ENCODE peak calls at places on chromosomes 13 and 19, in nine cellular contexts. One of them, this sample, is unnamed.

GRCh38 chr13:32471187-32471922 is 43.4 kb upstream of the N4BP2L1 start:
- ATAC-seq in mucosa of descending colon: no peak
- ATAC-seq in naive thymus-derived CD8-positive, alpha-beta T cell: no peak
- ATAC-seq in activated CD8-positive, alpha-beta T cell treated with anti-CD3 and anti-CD28 coated beads for 36 hours: no peak
- ATAC-seq in stimulated activated naive CD8-positive, alpha-beta T cell treated with anti-CD3 and anti-CD28 coated beads, Interleukin-15, amount 100 ng/mL, for 72 hours: no peak
- ATAC-seq in memory B cell: no peak
- ATAC-seq in T-cell: no peak
- ATAC-seq in psoas muscle: peak
- ATAC-seq in CD4-positive, alpha-beta T cell: no peak
- ATAC-seq in this sample: peak

GRCh38 chr13:77545626-77546412 is 10.3 kb downstream of the SCEL start:
- ATAC-seq in mucosa of descending colon: no peak
- ATAC-seq in naive thymus-derived CD8-positive, alpha-beta T cell: no peak
- ATAC-seq in activated CD8-positive, alpha-beta T cell treated with anti-CD3 and anti-CD28 coated beads for 36 hours: no peak
- ATAC-seq in stimulated activated naive CD8-positive, alpha-beta T cell treated with anti-CD3 and anti-CD28 coated beads, Interleukin-15, amount 100 ng/mL, for 72 hours: no peak
- ATAC-seq in memory B cell: no peak
- ATAC-seq in T-cell: no peak
- ATAC-seq in psoas muscle: no peak
- ATAC-seq in CD4-positive, alpha-beta T cell: no peak
- ATAC-seq in this sample: peak

GRCh38 chr19:53824134-53824611 is at the start of gene NLRP12:
- ATAC-seq in mucosa of descending colon: peak
- ATAC-seq in naive thymus-derived CD8-positive, alpha-beta T cell: no peak
- ATAC-seq in activated CD8-positive, alpha-beta T cell treated with anti-CD3 and anti-CD28 coated beads for 36 hours: no peak
- ATAC-seq in stimulated activated naive CD8-positive, alpha-beta T cell treated with anti-CD3 and anti-CD28 coated beads, Interleukin-15, amount 100 ng/mL, for 72 hours: no peak
- ATAC-seq in memory B cell: no peak
- ATAC-seq in T-cell: no peak
- ATAC-seq in psoas muscle: no peak
- ATAC-seq in CD4-positive, alpha-beta T cell: no peak
- ATAC-seq in this sample: no peak

GRCh38 chr13:49411353-49411752 is 32.5 kb downstream of the CAB39L start:
- ATAC-seq in mucosa of descending colon: no peak
- ATAC-seq in naive thymus-derived CD8-positive, alpha-beta T cell: no peak
- ATAC-seq in activated CD8-positive, alpha-beta T cell treated with anti-CD3 and anti-CD28 coated beads for 36 hours: no peak
- ATAC-seq in stimulated activated naive CD8-positive, alpha-beta T cell treated with anti-CD3 and anti-CD28 coated beads, Interleukin-15, amount 100 ng/mL, for 72 hours: no peak
- ATAC-seq in memory B cell: no peak
- ATAC-seq in T-cell: no peak
- ATAC-seq in psoas muscle: no peak
- ATAC-seq in CD4-positive, alpha-beta T cell: no peak
- ATAC-seq in this sample: no peak

GRCh38 chr13:112575295-112575622 is 12.7 kb downstream of the TUBGCP3 start:
- ATAC-seq in mucosa of descending colon: no peak
- ATAC-seq in naive thymus-derived CD8-positive, alpha-beta T cell: no peak
- ATAC-seq in activated CD8-positive, alpha-beta T cell treated with anti-CD3 and anti-CD28 coated beads for 36 hours: no peak
- ATAC-seq in stimulated activated naive CD8-positive, alpha-beta T cell treated with anti-CD3 and anti-CD28 coated beads, Interleukin-15, amount 100 ng/mL, for 72 hours: no peak
- ATAC-seq in memory B cell: no peak
- ATAC-seq in T-cell: no peak
- ATAC-seq in psoas muscle: peak
- ATAC-seq in CD4-positive, alpha-beta T cell: no peak
- ATAC-seq in this sample: no peak

GRCh38 chr13:60448907-60449510 is 52.0 kb downstream of the TDRD3 start:
- ATAC-seq in mucosa of descending colon: peak
- ATAC-seq in naive thymus-derived CD8-positive, alpha-beta T cell: no peak
- ATAC-seq in activated CD8-positive, alpha-beta T cell treated with anti-CD3 and anti-CD28 coated beads for 36 hours: peak
- ATAC-seq in stimulated activated naive CD8-positive, alpha-beta T cell treated with anti-CD3 and anti-CD28 coated beads, Interleukin-15, amount 100 ng/mL, for 72 hours: no peak
- ATAC-seq in memory B cell: no peak
- ATAC-seq in T-cell: no peak
- ATAC-seq in psoas muscle: peak
- ATAC-seq in CD4-positive, alpha-beta T cell: peak
- ATAC-seq in this sample: no peak

GRCh38 chr19:17306285-17306714 is 628 bp downstream of the MRPL34 start:
- ATAC-seq in mucosa of descending colon: no peak
- ATAC-seq in naive thymus-derived CD8-positive, alpha-beta T cell: no peak
- ATAC-seq in activated CD8-positive, alpha-beta T cell treated with anti-CD3 and anti-CD28 coated beads for 36 hours: no peak
- ATAC-seq in stimulated activated naive CD8-positive, alpha-beta T cell treated with anti-CD3 and anti-CD28 coated beads, Interleukin-15, amount 100 ng/mL, for 72 hours: no peak
- ATAC-seq in memory B cell: no peak
- ATAC-seq in T-cell: no peak
- ATAC-seq in psoas muscle: no peak
- ATAC-seq in CD4-positive, alpha-beta T cell: no peak
- ATAC-seq in this sample: no peak

GRCh38 chr19:55116232-55117062 is 990 bp downstream of the PPP1R12C start:
- ATAC-seq in mucosa of descending colon: peak
- ATAC-seq in naive thymus-derived CD8-positive, alpha-beta T cell: peak
- ATAC-seq in activated CD8-positive, alpha-beta T cell treated with anti-CD3 and anti-CD28 coated beads for 36 hours: peak
- ATAC-seq in stimulated activated naive CD8-positive, alpha-beta T cell treated with anti-CD3 and anti-CD28 coated beads, Interleukin-15, amount 100 ng/mL, for 72 hours: peak
- ATAC-seq in memory B cell: no peak
- ATAC-seq in T-cell: no peak
- ATAC-seq in psoas muscle: peak
- ATAC-seq in CD4-positive, alpha-beta T cell: peak
- ATAC-seq in this sample: peak

GRCh38 chr19:42494321-42494720 is 34.0 kb downstream of the CEACAM1 start:
- ATAC-seq in mucosa of descending colon: no peak
- ATAC-seq in naive thymus-derived CD8-positive, alpha-beta T cell: no peak
- ATAC-seq in activated CD8-positive, alpha-beta T cell treated with anti-CD3 and anti-CD28 coated beads for 36 hours: no peak
- ATAC-seq in stimulated activated naive CD8-positive, alpha-beta T cell treated with anti-CD3 and anti-CD28 coated beads, Interleukin-15, amount 100 ng/mL, for 72 hours: no peak
- ATAC-seq in memory B cell: no peak
- ATAC-seq in T-cell: no peak
- ATAC-seq in psoas muscle: no peak
- ATAC-seq in CD4-positive, alpha-beta T cell: no peak
- ATAC-seq in this sample: no peak

GRCh38 chr19:18898081-18898532 is 2.1 kb upstream of the CERS1 start:
- ATAC-seq in mucosa of descending colon: no peak
- ATAC-seq in naive thymus-derived CD8-positive, alpha-beta T cell: no peak
- ATAC-seq in activated CD8-positive, alpha-beta T cell treated with anti-CD3 and anti-CD28 coated beads for 36 hours: no peak
- ATAC-seq in stimulated activated naive CD8-positive, alpha-beta T cell treated with anti-CD3 and anti-CD28 coated beads, Interleukin-15, amount 100 ng/mL, for 72 hours: no peak
- ATAC-seq in memory B cell: no peak
- ATAC-seq in T-cell: no peak
- ATAC-seq in psoas muscle: peak
- ATAC-seq in CD4-positive, alpha-beta T cell: no peak
- ATAC-seq in this sample: no peak

GRCh38 chr13:103386341-103386740 is 320.1 kb upstream of the SLC10A2 start:
- ATAC-seq in mucosa of descending colon: no peak
- ATAC-seq in naive thymus-derived CD8-positive, alpha-beta T cell: no peak
- ATAC-seq in activated CD8-positive, alpha-beta T cell treated with anti-CD3 and anti-CD28 coated beads for 36 hours: no peak
- ATAC-seq in stimulated activated naive CD8-positive, alpha-beta T cell treated with anti-CD3 and anti-CD28 coated beads, Interleukin-15, amount 100 ng/mL, for 72 hours: no peak
- ATAC-seq in memory B cell: no peak
- ATAC-seq in T-cell: no peak
- ATAC-seq in psoas muscle: no peak
- ATAC-seq in CD4-positive, alpha-beta T cell: no peak
- ATAC-seq in this sample: no peak

GRCh38 chr13:32881074-32881791 is 135.0 kb upstream of the KL start:
- ATAC-seq in mucosa of descending colon: no peak
- ATAC-seq in naive thymus-derived CD8-positive, alpha-beta T cell: no peak
- ATAC-seq in activated CD8-positive, alpha-beta T cell treated with anti-CD3 and anti-CD28 coated beads for 36 hours: peak
- ATAC-seq in stimulated activated naive CD8-positive, alpha-beta T cell treated with anti-CD3 and anti-CD28 coated beads, Interleukin-15, amount 100 ng/mL, for 72 hours: peak
- ATAC-seq in memory B cell: no peak
- ATAC-seq in T-cell: no peak
- ATAC-seq in psoas muscle: no peak
- ATAC-seq in CD4-positive, alpha-beta T cell: no peak
- ATAC-seq in this sample: peak

GRCh38 chr13:72953391-72953960 is 105.3 kb upstream of the KLF5 start:
- ATAC-seq in mucosa of descending colon: peak
- ATAC-seq in naive thymus-derived CD8-positive, alpha-beta T cell: no peak
- ATAC-seq in activated CD8-positive, alpha-beta T cell treated with anti-CD3 and anti-CD28 coated beads for 36 hours: no peak
- ATAC-seq in stimulated activated naive CD8-positive, alpha-beta T cell treated with anti-CD3 and anti-CD28 coated beads, Interleukin-15, amount 100 ng/mL, for 72 hours: no peak
- ATAC-seq in memory B cell: no peak
- ATAC-seq in T-cell: no peak
- ATAC-seq in psoas muscle: no peak
- ATAC-seq in CD4-positive, alpha-beta T cell: no peak
- ATAC-seq in this sample: peak

GRCh38 chr19:7596191-7596937 is 701 bp downstream of the CAMSAP3 start:
- ATAC-seq in mucosa of descending colon: peak
- ATAC-seq in naive thymus-derived CD8-positive, alpha-beta T cell: peak
- ATAC-seq in activated CD8-positive, alpha-beta T cell treated with anti-CD3 and anti-CD28 coated beads for 36 hours: no peak
- ATAC-seq in stimulated activated naive CD8-positive, alpha-beta T cell treated with anti-CD3 and anti-CD28 coated beads, Interleukin-15, amount 100 ng/mL, for 72 hours: peak
- ATAC-seq in memory B cell: peak
- ATAC-seq in T-cell: no peak
- ATAC-seq in psoas muscle: no peak
- ATAC-seq in CD4-positive, alpha-beta T cell: no peak
- ATAC-seq in this sample: peak

This sample was measured in esophagus mucosa.